ENCODE peak calls at places on chromosomes 11 and 22, in eight cellular contexts. Z is amniotic stem cell, P is WTC11, K is chondrocyte, T is pancreas, J is HS-27A, F is OCI-LY7, N is cardiac fibroblast. L is an unnamed sample.
A peak's percentile ranks its signal among the peaks of the same experiment; 100 is the strongest.

GRCh38 chr11:6505577-6506240 is 8.6 kb downstream of the DNHD1 start:
- DNase-seq in Z (no peak), P (no peak), K (no peak), T (no peak), J (no peak), F (peak; percentile 65), N (peak; percentile 81), L (no peak)

GRCh38 chr11:26247340-26247739 is 84.6 kb upstream of the ANO3 start:
- DNase-seq in Z (no peak), P (no peak), K (no peak), T (no peak), J (no peak), F (no peak), N (peak; percentile 88), L (no peak)

GRCh38 chr11:20060180-20060579 is 100.1 kb downstream of the DBX1 start:
- DNase-seq in Z (no peak), P (no peak), K (no peak), T (no peak), J (no peak), F (no peak), N (no peak), L (no peak)

GRCh38 chr11:66727883-66728759 is 895 bp downstream of the SPTBN2 start:
- DNase-seq in Z (no peak), P (peak; percentile 45), K (no peak), T (peak; percentile 71), J (no peak), F (peak; percentile 49), N (no peak), L (no peak)

GRCh38 chr22:19879996-19880785 is 25.5 kb upstream of the GNB1L start:
- DNase-seq in Z (no peak), P (peak; percentile 10), K (peak; percentile 89), T (peak; percentile 43), J (no peak), F (no peak), N (no peak), L (no peak)

GRCh38 chr22:49235463-49236300 is 592.0 kb downstream of the BRD1 start:
- DNase-seq in Z (no peak), P (no peak), K (peak; percentile 57), T (no peak), J (no peak), F (no peak), N (no peak), L (no peak)

GRCh38 chr11:46557684-46558151 is 36.1 kb downstream of the AMBRA1 start:
- DNase-seq in Z (no peak), P (no peak), K (no peak), T (no peak), J (no peak), F (no peak), N (peak; percentile 60), L (no peak)

GRCh38 chr11:114075891-114076441 is 16.5 kb downstream of the ZBTB16 start:
- DNase-seq in Z (no peak), P (peak; percentile 69), K (no peak), T (peak; percentile 38), J (no peak), F (peak; percentile 29), N (peak; percentile 89), L (no peak)

GRCh38 chr22:17265649-17266248 is 46.5 kb upstream of the ADA2 start:
- DNase-seq in Z (no peak), P (no peak), K (no peak), T (no peak), J (no peak), F (no peak), N (no peak), L (no peak)

GRCh38 chr11:95296621-95297025 is 65.6 kb upstream of the SESN3 start:
- DNase-seq in Z (no peak), P (no peak), K (no peak), T (no peak), J (no peak), F (peak; percentile 75), N (no peak), L (no peak)

GRCh38 chr22:25353516-25354445 is 134.3 kb downstream of the CRYBB2 start:
- DNase-seq in Z (no peak), P (no peak), K (peak; percentile 73), T (no peak), J (no peak), F (no peak), N (no peak), L (no peak)

GRCh38 chr11:9761441-9761945 is 97.6 kb downstream of the SWAP70 start:
- DNase-seq in Z (no peak), P (no peak), K (no peak), T (no peak), J (no peak), F (no peak), N (no peak), L (no peak)

GRCh38 chr11:88555018-88555828 is 217.7 kb upstream of the CTSC start:
- DNase-seq in Z (peak; percentile 89), P (no peak), K (no peak), T (no peak), J (peak; percentile 90), F (no peak), N (peak; percentile 99), L (no peak)

GRCh38 chr22:40147388-40148176 is 30.1 kb upstream of the TNRC6B start:
- DNase-seq in Z (no peak), P (peak; percentile 73), K (no peak), T (no peak), J (no peak), F (no peak), N (no peak), L (no peak)

GRCh38 chr22:30490399-30490798 is 15.1 kb downstream of the SEC14L4 start:
- DNase-seq in Z (no peak), P (peak; percentile 44), K (peak; percentile 55), T (no peak), J (no peak), F (no peak), N (no peak), L (no peak)

GRCh38 chr11:12552677-12553076 is 121.5 kb upstream of the TEAD1 start:
- DNase-seq in Z (peak; percentile 25), P (no peak), K (no peak), T (no peak), J (no peak), F (no peak), N (peak; percentile 43), L (no peak)

GRCh38 chr11:15189646-15190365 is 75.1 kb downstream of the INSC start:
- DNase-seq in Z (no peak), P (no peak), K (no peak), T (no peak), J (no peak), F (no peak), N (no peak), L (no peak)

GRCh38 chr22:38406617-38407016 is 48.4 kb downstream of the KCNJ4 start:
- DNase-seq in Z (no peak), P (no peak), K (no peak), T (no peak), J (no peak), F (no peak), N (peak; percentile 34), L (no peak)

GRCh38 chr22:46068908-46069481 is 81.3 kb upstream of the PPARA start:
- DNase-seq in Z (no peak), P (no peak), K (peak; percentile 52), T (peak; percentile 60), J (peak; percentile 88), F (peak; percentile 13), N (peak; percentile 79), L (no peak)

GRCh38 chr11:118106789-118107335 is 20.1 kb upstream of the SMIM35 start:
- DNase-seq in Z (no peak), P (no peak), K (no peak), T (no peak), J (no peak), F (no peak), N (peak; percentile 3), L (no peak)

GRCh38 chr11:45485070-45485716 is 180.2 kb downstream of the CHST1 start:
- DNase-seq in Z (no peak), P (no peak), K (no peak), T (no peak), J (no peak), F (no peak), N (no peak), L (no peak)

GRCh38 chr22:25696763-25697710 is 45.0 kb upstream of the MYO18B start:
- DNase-seq in Z (no peak), P (no peak), K (no peak), T (no peak), J (no peak), F (no peak), N (no peak), L (no peak)

GRCh38 chr11:59117774-59118173 is 10.7 kb downstream of the FAM111B start:
- DNase-seq in Z (no peak), P (no peak), K (no peak), T (no peak), J (no peak), F (no peak), N (no peak), L (no peak)

GRCh38 chr11:69497221-69497787 is 15.8 kb downstream of the LINC01488 start:
- DNase-seq in Z (peak; percentile 88), P (no peak), K (peak; percentile 96), T (peak; percentile 66), J (peak; percentile 96), F (no peak), N (peak; percentile 96), L (no peak)

GRCh38 chr11:2940930-2941821 is 12.0 kb upstream of the PHLDA2 start:
- DNase-seq in Z (no peak), P (no peak), K (peak; percentile 86), T (peak; percentile 80), J (no peak), F (no peak), N (no peak), L (no peak)

GRCh38 chr11:124725719-124726105 is 14.0 kb upstream of the NRGN start:
- DNase-seq in Z (no peak), P (no peak), K (no peak), T (no peak), J (no peak), F (no peak), N (peak; percentile 85), L (no peak)